ENCODE peak calls at places on chromosomes 13 and 19, in six cellular contexts. C is HL-60, U is HepG2, E is SK-N-SH, N is H1, O is GM12878. L is an unnamed sample.

GRCh38 chr13:109209526-109209925 is 576.9 kb downstream of the IRS2 start:
- DNase-seq in N (no peak), U (no peak), E (no peak), C (no peak), O (no peak), L (no peak)

GRCh38 chr13:42973581-42973980 is 18.5 kb downstream of the EPSTI1 start:
- DNase-seq in U (no peak), C (no peak), O (no peak), E (no peak), N (no peak), L (no peak)

GRCh38 chr13:75870397-75870801 is 234.3 kb downstream of the LMO7 start:
- DNase-seq in E (peak), C (peak), N (no peak), U (no peak), O (no peak), L (peak)

GRCh38 chr19:58519087-58519354 is 589 bp downstream of the ZBTB45 start:
- DNase-seq in U (peak), O (no peak), C (peak), N (no peak), E (peak), L (peak)

GRCh38 chr19:8304841-8305621 is 3.1 kb downstream of the CD320 start:
- DNase-seq in C (peak), E (peak), N (no peak), O (no peak), U (no peak), L (peak)

GRCh38 chr13:66503890-66504289 is 726.2 kb downstream of the PCDH9 start:
- DNase-seq in N (no peak), E (no peak), O (no peak), C (no peak), U (no peak), L (no peak)

GRCh38 chr19:58513213-58513693 is 1.5 kb upstream of the SLC27A5 start:
- DNase-seq in E (no peak), N (no peak), O (no peak), C (no peak), U (no peak), L (no peak)

GRCh38 chr13:99199541-99200432 is 867 bp upstream of the UBAC2 start:
- DNase-seq in O (no peak), E (no peak), U (no peak), N (no peak), C (no peak), L (peak)

GRCh38 chr19:39802958-39803357 is 24.3 kb downstream of the LEUTX start:
- DNase-seq in O (no peak), E (no peak), N (no peak), C (no peak), U (no peak), L (no peak)

GRCh38 chr13:20191311-20191901 is 1.3 kb downstream of the GJB2 start:
- DNase-seq in N (no peak), U (no peak), O (no peak), C (no peak), E (no peak), L (no peak)

GRCh38 chr19:35960432-35960972 is 24.3 kb downstream of the LRFN3 start:
- DNase-seq in N (no peak), E (no peak), U (no peak), C (no peak), O (no peak), L (no peak)

GRCh38 chr19:57888494-57889231 is at the start of gene ZNF814:
- DNase-seq in E (peak), O (peak), C (peak), U (no peak), N (peak), L (no peak)

GRCh38 chr19:22784051-22784450 is at the start of gene ZNF99:
- DNase-seq in U (no peak), C (no peak), E (no peak), O (no peak), N (no peak), L (no peak)

GRCh38 chr19:52963229-52963760 is 614 bp upstream of the ZNF816 start:
- DNase-seq in C (no peak), E (peak), O (no peak), N (no peak), U (peak), L (no peak)

GRCh38 chr19:2027361-2027760 is 11.8 kb upstream of the BTBD2 start:
- DNase-seq in U (no peak), C (no peak), E (no peak), O (no peak), N (no peak), L (no peak)

GRCh38 chr13:44404261-44405139 is 30.9 kb downstream of the SERP2 start:
- DNase-seq in N (no peak), E (peak), C (no peak), O (no peak), U (peak), L (no peak)

GRCh38 chr13:75480691-75481175 is 1.2 kb downstream of the TBC1D4 start:
- DNase-seq in N (no peak), O (no peak), U (peak), C (peak), E (peak), L (peak)

GRCh38 chr13:109672545-109672944 is 113.8 kb downstream of the IRS2 start:
- DNase-seq in C (no peak), N (no peak), U (no peak), O (no peak), E (no peak), L (no peak)

GRCh38 chr19:4538601-4538954 is 1.3 kb downstream of the LRG1 start:
- DNase-seq in E (no peak), U (no peak), C (no peak), O (no peak), N (no peak), L (no peak)

GRCh38 chr19:55697069-55697440 is 22.0 kb downstream of the EPN1 start:
- DNase-seq in O (no peak), E (no peak), N (no peak), U (no peak), C (no peak), L (no peak)

GRCh38 chr13:24149306-24150032 is 11.1 kb upstream of the SPATA13 start:
- DNase-seq in O (no peak), U (no peak), N (no peak), E (no peak), C (no peak), L (no peak)

GRCh38 chr19:49847731-49848696 is 2.9 kb upstream of the PTOV1 start:
- DNase-seq in E (no peak), O (no peak), U (no peak), C (peak), N (no peak), L (peak)

GRCh38 chr13:98957731-98958442 is 20.0 kb downstream of the DOCK9 start:
- DNase-seq in C (no peak), O (no peak), E (no peak), N (no peak), U (no peak), L (no peak)

GRCh38 chr19:1512671-1513491 is at the start of gene ADAMTSL5:
- DNase-seq in C (no peak), O (no peak), U (peak), N (no peak), E (peak), L (peak)

GRCh38 chr19:17450264-17451075 is 2.0 kb upstream of the TMEM221 start:
- DNase-seq in E (no peak), C (peak), U (no peak), O (no peak), N (no peak), L (peak)
- TF ChIP-seq GABPA in E (no peak), C (no peak), U (no peak), O (no peak), N (no peak), L (no peak)

GRCh38 chr13:37168922-37169321 is 63.5 kb upstream of the CSNK1A1L start:
- DNase-seq in O (no peak), N (no peak), C (no peak), U (no peak), E (no peak), L (no peak)
- TF ChIP-seq GABPA in O (no peak), N (no peak), C (no peak), U (no peak), E (no peak), L (no peak)

GRCh38 chr19:44856438-44857083 is 10.5 kb downstream of the NECTIN2 start:
- DNase-seq in U (peak), O (no peak), C (peak), E (no peak), N (no peak), L (peak)
- TF ChIP-seq GABPA in U (no peak), O (no peak), C (no peak), E (no peak), N (no peak), L (no peak)

DNA sequence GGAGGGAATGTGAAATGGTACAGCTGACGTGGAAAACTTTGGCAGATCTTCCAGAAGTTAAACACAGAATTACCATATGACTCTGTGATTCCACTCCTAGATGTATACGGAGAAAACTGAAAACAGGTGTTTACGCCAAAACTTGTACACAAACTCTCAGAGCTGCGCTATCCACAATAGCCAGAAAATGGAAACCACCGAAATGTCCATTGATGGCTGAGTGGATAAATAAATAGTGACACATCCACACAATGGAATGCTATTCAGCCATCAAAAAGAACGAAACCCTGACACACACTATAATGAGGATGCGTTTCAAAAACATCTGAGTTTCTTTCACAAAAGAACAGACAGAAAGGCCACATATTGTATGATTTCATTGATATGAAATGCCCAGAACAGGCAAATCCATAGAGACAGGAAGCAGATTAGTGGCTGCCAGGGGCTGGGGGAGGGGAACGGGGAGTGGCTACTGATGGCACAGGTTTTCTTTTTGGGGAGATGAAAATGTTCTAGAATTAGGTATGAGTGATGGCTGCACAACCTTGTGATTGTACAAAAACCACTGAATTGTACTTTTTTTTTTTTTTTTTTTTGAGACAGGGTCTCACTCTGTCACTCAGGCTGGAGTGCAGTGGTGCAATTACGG is 33.0 kb downstream of the IL12RB1 start:
- DNase-seq in U (no peak), N (no peak), O (no peak), E (no peak), C (no peak), L (no peak)
- TF ChIP-seq GABPA in U (no peak), N (no peak), O (no peak), E (no peak), C (no peak), L (no peak)

GRCh38 chr19:20858218-20858617 is 64.8 kb upstream of the ZNF85 start:
- DNase-seq in N (no peak), C (no peak), U (no peak), O (no peak), E (no peak), L (no peak)
- TF ChIP-seq GABPA in N (no peak), C (no peak), U (no peak), O (no peak), E (no peak), L (no peak)

GRCh38 chr19:14091086-14091884 is 734 bp upstream of the SAMD1 start:
- DNase-seq in U (peak), N (no peak), C (peak), O (no peak), E (peak), L (peak)
- TF ChIP-seq GABPA in U (no peak), N (no peak), C (no peak), O (no peak), E (no peak), L (peak)

GRCh38 chr13:77001963-77002587 is 10.2 kb downstream of the CLN5 start:
- DNase-seq in U (no peak), N (no peak), C (no peak), O (no peak), E (no peak), L (no peak)

GRCh38 chr13:77001540-77001939 is 9.7 kb downstream of the CLN5 start:
- DNase-seq in C (no peak), O (no peak), N (no peak), U (no peak), E (no peak), L (no peak)

GRCh38 chr13:77000475-77000874 is 8.6 kb downstream of the CLN5 start:
- DNase-seq in O (no peak), U (no peak), E (no peak), N (no peak), C (no peak), L (no peak)

DNA sequence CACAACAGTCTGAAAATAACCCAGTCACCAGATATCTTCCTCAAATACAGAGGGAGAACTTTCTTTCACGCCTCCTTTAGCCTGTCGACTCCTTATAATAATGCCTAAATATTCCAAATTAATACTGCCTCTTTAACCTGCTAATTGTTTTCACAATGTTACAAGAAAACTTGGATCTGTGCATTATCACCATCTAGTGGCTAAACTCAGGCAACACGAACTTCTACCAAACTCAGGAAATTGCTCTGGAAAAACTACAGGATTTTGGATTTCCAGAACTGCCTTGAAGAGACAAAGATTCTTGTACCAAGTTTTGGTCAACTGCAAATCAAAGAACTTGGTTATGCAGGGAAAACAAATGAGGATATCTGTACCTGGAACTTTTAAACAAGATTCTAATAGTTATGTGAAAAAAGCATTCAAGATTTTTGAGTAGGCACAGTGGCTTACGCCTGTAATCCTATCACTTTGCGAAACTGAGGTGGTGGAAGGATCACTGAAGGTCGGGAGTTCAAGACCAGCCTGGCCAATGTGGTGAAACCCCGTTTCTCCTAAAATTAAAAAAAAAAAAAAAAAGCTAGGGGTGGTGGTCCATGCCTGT is 10.8 kb downstream of the CLN5 start:
- DNase-seq in E (peak), O (no peak), U (peak), N (no peak), C (no peak), L (no peak)
- TF ChIP-seq GABPA in E (no peak), O (no peak), U (no peak), N (no peak), C (no peak), L (no peak)

GRCh38 chr19:13401388-13401787 is 104.9 kb downstream of the CACNA1A start:
- DNase-seq in E (no peak), O (no peak), C (no peak), U (peak), N (no peak), L (peak)
- TF ChIP-seq GABPA in E (no peak), O (no peak), C (no peak), U (no peak), N (no peak), L (no peak)

DNA sequence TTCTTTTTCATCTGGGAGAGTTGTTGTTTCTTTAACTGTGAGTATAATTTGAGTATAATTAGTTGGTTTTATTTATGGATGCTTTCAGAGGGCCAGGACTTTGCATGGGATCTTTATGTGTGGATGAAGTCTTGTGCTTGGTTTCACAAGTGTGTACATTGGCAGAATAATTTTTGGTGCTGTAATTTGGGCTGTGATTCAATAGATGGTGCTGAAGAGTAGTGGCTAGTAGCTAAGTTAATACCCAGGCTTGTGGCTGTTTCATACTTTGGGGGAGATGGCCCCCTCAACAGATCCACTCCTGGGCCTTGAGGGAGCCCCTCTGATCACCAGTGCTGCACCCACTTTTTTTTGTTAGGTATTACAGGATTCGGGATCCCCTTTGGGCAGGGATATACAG is 1142.4 kb downstream of the SLITRK1 start:
- DNase-seq in O (no peak), C (no peak), E (no peak), U (no peak), N (no peak), L (no peak)
- TF ChIP-seq GABPA in O (no peak), C (no peak), E (no peak), U (no peak), N (no peak), L (no peak)

DNA sequence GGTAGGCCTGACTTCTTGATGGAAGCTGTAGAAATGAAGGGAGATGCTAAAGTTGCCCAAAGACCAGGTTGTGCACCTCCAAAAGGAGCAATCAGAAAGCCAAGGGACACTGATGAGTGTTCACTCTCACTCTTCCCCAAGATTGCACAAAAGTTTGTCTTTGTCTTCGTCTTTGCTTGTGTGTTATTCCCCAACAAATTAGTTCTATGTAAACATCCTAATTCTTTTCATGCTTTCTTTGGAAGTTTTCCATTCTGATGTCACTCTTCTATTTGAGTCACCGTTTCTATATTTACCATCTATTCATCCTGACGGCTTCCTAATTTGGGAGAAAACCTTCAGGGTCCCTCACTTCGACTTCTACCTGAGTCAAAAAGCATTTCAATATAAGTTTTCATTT is 3.7 kb upstream of the TMEM272 start:
- DNase-seq in E (no peak), O (no peak), U (peak), C (no peak), N (no peak), L (no peak)
- TF ChIP-seq GABPA in E (no peak), O (no peak), U (no peak), C (no peak), N (no peak), L (no peak)

L was measured in K562.